ENCODE peak calls at places on chromosomes 3 and 15, in six cellular contexts. F, L, Z, E, Q and Y are unnamed samples.

GRCh38 chr3:39150803-39151631 is 2.4 kb downstream of the CSRNP1 start:
- DNase-seq in Q (peak; percentile 98), Z (peak; percentile 92), F (no peak), E (peak; percentile 73), L (peak; percentile 49), Y (peak; percentile 97)

GRCh38 chr15:31280037-31280830 is 46.4 kb upstream of the KLF13 start:
- DNase-seq in E (no peak), F (peak; percentile 61), L (peak; percentile 50), Z (peak; percentile 55), Q (no peak), Y (peak; percentile 35)

GRCh38 chr3:57946970-57947381 is 61.2 kb upstream of the FLNB start:
- DNase-seq in Q (no peak), Z (no peak), L (no peak), F (peak; percentile 19), E (no peak), Y (peak; percentile 5)

GRCh38 chr3:89851974-89852621 is 744.7 kb downstream of the EPHA3 start:
- DNase-seq in L (peak; percentile 22), Z (no peak), Q (peak; percentile 24), F (no peak), E (no peak), Y (peak; percentile 94)

GRCh38 chr3:15923640-15924405 is 126.0 kb upstream of the ANKRD28 start:
- DNase-seq in F (no peak), Q (peak; percentile 6), Z (no peak), L (no peak), E (no peak), Y (no peak)

GRCh38 chr15:65655026-65655425 is 33.3 kb downstream of the SLC24A1 start:
- DNase-seq in Q (peak; percentile 71), Z (no peak), E (no peak), F (no peak), L (no peak), Y (no peak)

GRCh38 chr3:48593337-48593736 is 1.8 kb downstream of the COL7A1 start:
- DNase-seq in Z (no peak), Q (no peak), F (no peak), L (no peak), E (no peak), Y (no peak)

GRCh38 chr15:101500865-101501551 is 11.5 kb upstream of the PCSK6 start:
- DNase-seq in Z (peak; percentile 50), L (no peak), E (no peak), F (no peak), Q (no peak), Y (no peak)

GRCh38 chr3:171508206-171508605 is 48.0 kb upstream of the TNIK start:
- DNase-seq in E (no peak), Z (no peak), Q (peak; percentile 10), F (no peak), L (no peak), Y (no peak)

GRCh38 chr15:60044636-60045273 is 40.6 kb downstream of the FOXB1 start:
- DNase-seq in Q (no peak), L (no peak), E (no peak), F (no peak), Z (no peak), Y (no peak)

GRCh38 chr15:25134546-25134945 is 179.8 kb downstream of the SNRPN start:
- DNase-seq in L (peak; percentile 0), Q (peak; percentile 26), F (no peak), Z (no peak), E (no peak), Y (no peak)

GRCh38 chr3:195263925-195264575 is 6.9 kb downstream of the XXYLT1 start:
- DNase-seq in F (no peak), Q (no peak), E (no peak), Z (no peak), L (no peak), Y (no peak)

GRCh38 chr15:36798366-36798765 is 218.9 kb downstream of the CDIN1 start:
- DNase-seq in F (no peak), Z (no peak), E (no peak), Q (peak; percentile 76), L (no peak), Y (no peak)

GRCh38 chr15:52139599-52140462 is 27.3 kb upstream of the BCL2L10 start:
- DNase-seq in Z (peak; percentile 81), E (peak; percentile 67), L (peak; percentile 74), Q (peak; percentile 55), F (peak; percentile 88), Y (peak; percentile 95)

GRCh38 chr3:72258786-72259185 is 473.8 kb upstream of the PROK2 start:
- DNase-seq in F (peak; percentile 76), E (no peak), Z (no peak), L (no peak), Q (no peak), Y (peak; percentile 50)

GRCh38 chr3:43723121-43723734 is 32.5 kb downstream of the ABHD5 start:
- DNase-seq in E (no peak), Z (no peak), F (no peak), L (no peak), Q (peak; percentile 80), Y (no peak)

GRCh38 chr15:74831813-74832495 is 5.5 kb downstream of the CPLX3 start:
- DNase-seq in E (no peak), Q (no peak), L (no peak), Z (no peak), F (no peak), Y (no peak)

GRCh38 chr3:32026583-32026982 is 45.0 kb downstream of the ZNF860 start:
- DNase-seq in L (no peak), Q (no peak), Z (no peak), F (no peak), E (no peak), Y (no peak)

GRCh38 chr15:30065025-30065801 is 17.5 kb upstream of the GOLGA8J start:
- DNase-seq in Q (peak; percentile 93), L (no peak), Z (no peak), F (no peak), E (no peak), Y (no peak)

GRCh38 chr15:30055604-30056003 is 27.2 kb upstream of the GOLGA8J start:
- DNase-seq in F (no peak), Z (no peak), Q (no peak), E (no peak), L (no peak), Y (no peak)

GRCh38 chr15:30063829-30064559 is 18.8 kb upstream of the GOLGA8J start:
- DNase-seq in Z (no peak), L (no peak), Q (peak; percentile 6), F (no peak), E (no peak), Y (no peak)

GRCh38 chr15:30062881-30063280 is 19.9 kb upstream of the GOLGA8J start:
- DNase-seq in E (no peak), Z (no peak), L (no peak), Q (peak; percentile 74), F (no peak), Y (no peak)

GRCh38 chr15:30059771-30060170 is 23.0 kb upstream of the GOLGA8J start:
- DNase-seq in Z (no peak), L (no peak), E (no peak), Q (no peak), F (no peak), Y (no peak)
- H3K4me1 ChIP-seq in Z (no peaks in the 10 kb centered on the region), L (no peaks in the 10 kb centered on the region), E (no peaks in the 10 kb centered on the region), Q (peaks cover under 1% of the 10 kb centered on the region), F (no peaks in the 10 kb centered on the region), Y (no peaks in the 10 kb centered on the region)

GRCh38 chr3:52062499-52062898 is 6.1 kb upstream of the DUSP7 start:
- DNase-seq in L (no peak), Q (peak; percentile 89), E (no peak), Z (peak; percentile 69), F (no peak), Y (no peak)
- H3K4me1 ChIP-seq in L (peaks cover 87% of the 10 kb centered on the region), Q (peaks cover 11% of the 10 kb centered on the region), E (peaks cover 5% of the 10 kb centered on the region), Z (no peaks in the 10 kb centered on the region), F (peaks cover 25% of the 10 kb centered on the region), Y (no peaks in the 10 kb centered on the region)

GRCh38 chr3:153625506-153625905 is 463.5 kb downstream of the RAP2B start:
- DNase-seq in Q (no peak), Z (no peak), E (no peak), F (no peak), L (no peak), Y (no peak)

GRCh38 chr3:153624310-153625030 is 462.4 kb downstream of the RAP2B start:
- DNase-seq in E (peak; percentile 11), Q (no peak), Z (no peak), F (no peak), L (no peak), Y (no peak)

GRCh38 chr3:153623834-153624233 is 461.8 kb downstream of the RAP2B start:
- DNase-seq in L (no peak), Q (no peak), F (no peak), E (no peak), Z (no peak), Y (no peak)

GRCh38 chr3:153626158-153626557 is 464.1 kb downstream of the RAP2B start:
- DNase-seq in F (no peak), L (no peak), Q (no peak), Z (no peak), E (no peak), Y (no peak)

DNA sequence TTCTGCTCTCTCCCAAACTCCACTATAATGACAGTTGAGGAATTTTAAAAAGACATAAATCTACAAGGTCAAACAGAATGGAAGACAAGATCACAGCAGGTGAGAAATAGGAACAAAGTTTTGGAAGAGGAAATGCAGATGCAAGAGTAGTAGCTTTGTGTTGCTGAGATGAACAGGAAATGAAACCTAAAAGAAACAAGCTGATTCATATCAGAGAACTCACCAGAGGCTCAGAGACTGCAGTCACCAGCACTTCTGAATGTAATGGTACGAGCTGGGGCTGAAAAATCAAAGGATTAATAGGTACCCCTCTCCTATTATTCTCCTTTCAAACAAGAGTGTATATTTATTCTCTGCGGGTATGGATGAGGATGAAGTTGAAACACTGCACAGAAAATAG is 460.0 kb downstream of the RAP2B start:
- DNase-seq in Z (no peak), L (no peak), F (no peak), Q (no peak), E (no peak), Y (no peak)
- H3K4me1 ChIP-seq in Z (no peaks in the 10 kb centered on the region), L (no peaks in the 10 kb centered on the region), F (peaks cover 23% of the 10 kb centered on the region), Q (no peaks in the 10 kb centered on the region), E (peaks cover 36% of the 10 kb centered on the region), Y (peaks cover 3% of the 10 kb centered on the region)

GRCh38 chr15:59042041-59042440 is 54.6 kb downstream of the RNF111 start:
- DNase-seq in E (no peak), Q (no peak), L (no peak), Z (no peak), F (no peak), Y (no peak)
- H3K4me1 ChIP-seq in E (peaks cover 26% of the 10 kb centered on the region), Q (no peaks in the 10 kb centered on the region), L (no peaks in the 10 kb centered on the region), Z (peaks cover 12% of the 10 kb centered on the region), F (peaks cover 65% of the 10 kb centered on the region), Y (no peaks in the 10 kb centered on the region)

GRCh38 chr15:45157056-45157455 is 27.3 kb downstream of the DUOX1 start:
- DNase-seq in Q (peak; percentile 92), Z (no peak), E (no peak), F (no peak), L (no peak), Y (no peak)
- H3K4me1 ChIP-seq in Q (no peaks in the 10 kb centered on the region), Z (no peaks in the 10 kb centered on the region), E (no peaks in the 10 kb centered on the region), F (no peaks in the 10 kb centered on the region), L (peaks cover 2% of the 10 kb centered on the region), Y (no peaks in the 10 kb centered on the region)